ENCODE peak calls at places on chromosomes 5 and 9, in four cellular contexts. F is HepG2, G is H1, N is GM12878. O is an unnamed sample.

GRCh38 chr5:144028058-144028457 is 142.4 kb downstream of the YIPF5 start:
- DNase-seq in N (no peak), F (no peak), G (no peak), O (no peak)

GRCh38 chr9:131733601-131734061 is 6.2 kb downstream of the RAPGEF1 start:
- DNase-seq in G (no peak), F (no peak), N (no peak), O (peak)

GRCh38 chr5:95471922-95472321 is 80.8 kb downstream of the FAM81B start:
- DNase-seq in G (no peak), N (no peak), F (no peak), O (no peak)

GRCh38 chr5:21862986-21863385 is 990.2 kb downstream of the CDH12 start:
- DNase-seq in F (no peak), N (no peak), G (no peak), O (no peak)

GRCh38 chr5:61245486-61245885 is 83.2 kb upstream of the SMIM15 start:
- DNase-seq in N (no peak), G (no peak), F (no peak), O (no peak)

GRCh38 chr5:125399885-125400284 is 653.4 kb upstream of the ZNF608 start:
- DNase-seq in F (no peak), N (no peak), G (no peak), O (no peak)

GRCh38 chr9:116147821-116148220 is 5.8 kb upstream of the PAPPA start:
- DNase-seq in G (no peak), N (no peak), F (no peak), O (no peak)

GRCh38 chr5:142770650-142771609 is 753 bp downstream of the ARHGAP26 start:
- DNase-seq in G (peak), F (peak), N (no peak), O (peak)

GRCh38 chr5:141641634-141642278 is 5.0 kb downstream of the RELL2 start:
- DNase-seq in G (no peak), F (no peak), N (no peak), O (peak)

GRCh38 chr9:106069241-106069640 is 374.9 kb downstream of the TMEM38B start:
- DNase-seq in G (no peak), N (no peak), F (no peak), O (no peak)

GRCh38 chr9:79684711-79685575 is 113.2 kb downstream of the TLE4 start:
- DNase-seq in N (no peak), G (no peak), F (no peak), O (no peak)

GRCh38 chr9:15243086-15243485 is 63.9 kb downstream of the TTC39B start:
- DNase-seq in N (no peak), G (no peak), F (no peak), O (no peak)

GRCh38 chr5:139683295-139684271 is 35.4 kb downstream of the CXXC5 start:
- DNase-seq in N (no peak), F (no peak), G (no peak), O (no peak)

GRCh38 chr5:181260720-181261319 is at the start of gene TRIM52:
- DNase-seq in F (peak), G (peak), N (peak), O (peak)

GRCh38 chr9:72753261-72753893 is 199.5 kb downstream of the ALDH1A1 start:
- DNase-seq in G (no peak), F (no peak), N (no peak), O (no peak)

GRCh38 chr9:137176302-137177182 is 4.7 kb upstream of the TMEM210 start:
- DNase-seq in F (peak), G (no peak), N (no peak), O (peak)

GRCh38 chr9:109483771-109484442 is 14.2 kb downstream of the PTPN3 start:
- DNase-seq in F (no peak), G (no peak), N (no peak), O (no peak)

GRCh38 chr5:62901001-62901400 is 322.4 kb downstream of the LRRC70 start:
- DNase-seq in G (no peak), F (no peak), N (no peak), O (no peak)

GRCh38 chr5:42719034-42719433 is 37.6 kb upstream of the CCDC152 start:
- DNase-seq in F (no peak), N (no peak), G (no peak), O (no peak)

GRCh38 chr9:136927343-136928261 is 16.9 kb downstream of the FBXW5 start:
- DNase-seq in G (no peak), N (no peak), F (no peak), O (no peak)

GRCh38 chr9:79264511-79265448 is 307.0 kb upstream of the TLE4 start:
- DNase-seq in F (no peak), G (no peak), N (no peak), O (no peak)

GRCh38 chr5:88688242-88688959 is 194.6 kb downstream of the MEF2C start:
- DNase-seq in G (no peak), N (no peak), F (no peak), O (no peak)

GRCh38 chr5:161400583-161400982 is 145.9 kb downstream of the GABRB2 start:
- DNase-seq in G (no peak), F (no peak), N (no peak), O (no peak)

GRCh38 chr9:116208417-116209232 is 55.0 kb downstream of the PAPPA start:
- DNase-seq in F (no peak), N (no peak), G (no peak), O (no peak)

GRCh38 chr9:137478613-137479314 is 19.6 kb upstream of the NSMF start:
- DNase-seq in N (no peak), G (no peak), F (no peak), O (no peak)

GRCh38 chr9:135163023-135163780 is 75.7 kb downstream of the OLFM1 start:
- DNase-seq in N (no peak), F (no peak), G (no peak), O (no peak)
- TF ChIP-seq ATF2 in N (no peak), F (no peak), G (no peak), O (no peak)

DNA sequence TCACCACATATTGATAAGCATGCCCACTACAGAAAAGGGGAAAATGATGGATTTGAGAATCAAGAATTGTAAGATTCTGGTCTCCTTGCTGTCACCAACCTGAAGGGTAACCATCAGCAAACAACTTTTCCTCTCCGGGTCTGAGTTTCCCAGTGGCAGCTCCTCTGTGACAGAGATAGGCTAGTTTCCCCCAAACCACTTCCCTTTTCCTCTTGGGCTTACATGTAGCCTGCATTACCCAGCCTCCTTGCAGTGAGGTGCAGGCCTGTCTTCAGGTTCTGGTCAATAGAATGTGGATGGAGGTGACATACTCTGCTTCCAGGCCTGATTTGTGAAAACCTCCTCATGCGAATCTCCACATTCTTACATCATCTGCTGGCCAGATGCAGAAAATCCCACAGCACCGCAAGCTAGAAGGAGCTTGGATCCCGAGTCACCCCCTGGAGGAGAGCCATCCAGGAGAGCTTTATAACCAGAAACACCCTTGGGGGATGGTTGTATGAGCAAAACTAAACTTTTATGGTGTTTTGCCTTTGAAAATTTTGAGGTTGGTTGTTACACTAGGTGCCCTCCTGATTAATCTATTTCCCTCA is 206.1 kb downstream of the RGS3 start:
- DNase-seq in G (no peak), N (no peak), F (no peak), O (no peak)
- TF ChIP-seq YY1 in G (no peak), N (no peak), F (no peak), O (no peak)

GRCh38 chr5:171258737-171259405 is 50.2 kb upstream of the TLX3 start:
- DNase-seq in N (no peak), G (no peak), F (no peak), O (no peak)
- TF ChIP-seq POLR2AphosphoS5 in N (no peak), G (no peak), F (no peak), O (no peak)

GRCh38 chr5:145446412-145446811 is 388.7 kb downstream of the PRELID2 start:
- DNase-seq in G (no peak), N (no peak), F (no peak), O (no peak)
- TF ChIP-seq ATF2 in G (no peak), N (no peak), F (no peak), O (no peak)

O was measured in K562.